ENCODE peak calls at places on chromosomes 3 and 15, in ten cellular contexts. One of them, this sample, is unnamed.

GRCh38 chr3:51799879-51800757 is 21.1 kb upstream of the IQCF6 start:
- DNase-seq in retina: peak; percentile 52
- DNase-seq in non-pigmented ciliary epithelial cell: peak; percentile 37
- DNase-seq in PC-9: peak; percentile 23
- DNase-seq in T-cell: peak; percentile 25
- DNase-seq in psoas muscle: no peak
- DNase-seq in T-helper 9 cell: no peak
- DNase-seq in progenitor cell of endocrine pancreas: no peak
- DNase-seq in T-helper 22 cell: no peak
- DNase-seq in IMR-90: peak; percentile 82
- DNase-seq in this sample: peak; percentile 88

GRCh38 chr3:129530331-129530761 is 1.9 kb downstream of the RHO start:
- DNase-seq in retina: peak; percentile 36
- DNase-seq in non-pigmented ciliary epithelial cell: no peak
- DNase-seq in PC-9: no peak
- DNase-seq in T-cell: no peak
- DNase-seq in psoas muscle: no peak
- DNase-seq in T-helper 9 cell: no peak
- DNase-seq in progenitor cell of endocrine pancreas: no peak
- DNase-seq in T-helper 22 cell: no peak
- DNase-seq in IMR-90: peak; percentile 58
- DNase-seq in this sample: peak; percentile 64

GRCh38 chr3:111485086-111485485 is 56.9 kb upstream of the CD96 start:
- DNase-seq in retina: no peak
- DNase-seq in non-pigmented ciliary epithelial cell: no peak
- DNase-seq in PC-9: no peak
- DNase-seq in T-cell: no peak
- DNase-seq in psoas muscle: no peak
- DNase-seq in T-helper 9 cell: no peak
- DNase-seq in progenitor cell of endocrine pancreas: no peak
- DNase-seq in T-helper 22 cell: no peak
- DNase-seq in IMR-90: no peak
- DNase-seq in this sample: no peak

GRCh38 chr3:195102609-195103467 is 168.1 kb downstream of the XXYLT1 start:
- DNase-seq in retina: no peak
- DNase-seq in non-pigmented ciliary epithelial cell: peak; percentile 78
- DNase-seq in PC-9: peak; percentile 62
- DNase-seq in T-cell: no peak
- DNase-seq in psoas muscle: no peak
- DNase-seq in T-helper 9 cell: no peak
- DNase-seq in progenitor cell of endocrine pancreas: no peak
- DNase-seq in T-helper 22 cell: no peak
- DNase-seq in IMR-90: peak; percentile 98
- DNase-seq in this sample: peak; percentile 97

GRCh38 chr3:31288641-31289100 is 244.1 kb upstream of the STT3B start:
- DNase-seq in retina: peak; percentile 56
- DNase-seq in non-pigmented ciliary epithelial cell: no peak
- DNase-seq in PC-9: peak; percentile 90
- DNase-seq in T-cell: no peak
- DNase-seq in psoas muscle: no peak
- DNase-seq in T-helper 9 cell: no peak
- DNase-seq in progenitor cell of endocrine pancreas: no peak
- DNase-seq in T-helper 22 cell: no peak
- DNase-seq in IMR-90: peak; percentile 60
- DNase-seq in this sample: peak; percentile 82

GRCh38 chr3:4467522-4467867 is 426 bp upstream of the SUMF1 start:
- DNase-seq in retina: no peak
- DNase-seq in non-pigmented ciliary epithelial cell: no peak
- DNase-seq in PC-9: no peak
- DNase-seq in T-cell: no peak
- DNase-seq in psoas muscle: no peak
- DNase-seq in T-helper 9 cell: no peak
- DNase-seq in progenitor cell of endocrine pancreas: no peak
- DNase-seq in T-helper 22 cell: no peak
- DNase-seq in IMR-90: no peak
- DNase-seq in this sample: no peak

GRCh38 chr15:75043509-75044257 is 20.3 kb downstream of the PPCDC start:
- DNase-seq in retina: no peak
- DNase-seq in non-pigmented ciliary epithelial cell: peak; percentile 98
- DNase-seq in PC-9: peak; percentile 89
- DNase-seq in T-cell: no peak
- DNase-seq in psoas muscle: peak; percentile 97
- DNase-seq in T-helper 9 cell: no peak
- DNase-seq in progenitor cell of endocrine pancreas: no peak
- DNase-seq in T-helper 22 cell: no peak
- DNase-seq in IMR-90: peak; percentile 100
- DNase-seq in this sample: peak; percentile 100

GRCh38 chr15:80823995-80824394 is 44.8 kb downstream of the CEMIP start:
- DNase-seq in retina: no peak
- DNase-seq in non-pigmented ciliary epithelial cell: no peak
- DNase-seq in PC-9: no peak
- DNase-seq in T-cell: no peak
- DNase-seq in psoas muscle: no peak
- DNase-seq in T-helper 9 cell: no peak
- DNase-seq in progenitor cell of endocrine pancreas: no peak
- DNase-seq in T-helper 22 cell: no peak
- DNase-seq in IMR-90: no peak
- DNase-seq in this sample: no peak

This sample was measured in choroid plexus epithelial cell.